ENCODE peak calls at places on chromosomes 16 and 17, in seven cellular contexts. Q is mesendoderm, F is GM23248, Y is PC-9, V is mesenchymal stem cell, G is HepG2, J is GM12878. I is an unnamed sample.

GRCh38 chr16:72468582-72468981 is 296.6 kb upstream of the PMFBP1 start:
- DNase-seq in V (peak; percentile 23), F (peak; percentile 33), Q (no peak), G (peak; percentile 68), Y (no peak), J (no peak), I (no peak)

GRCh38 chr16:17241264-17241835 is 229.4 kb downstream of the XYLT1 start:
- DNase-seq in Q (no peak), G (no peak), J (no peak), F (no peak), V (no peak), Y (no peak), I (no peak)

GRCh38 chr16:67198238-67198734 is 645 bp upstream of the ELMO3 start:
- DNase-seq in V (peak; percentile 43), J (no peak), Q (peak; percentile 63), Y (peak; percentile 74), G (no peak), F (peak; percentile 65), I (no peak)

GRCh38 chr16:80122155-80122554 is 418.6 kb upstream of the DYNLRB2 start:
- DNase-seq in G (no peak), V (peak; percentile 33), Q (peak; percentile 65), F (peak; percentile 42), J (no peak), Y (no peak), I (peak; percentile 45)

GRCh38 chr16:18050777-18051176 is 285.8 kb downstream of the NPIPA8 start:
- DNase-seq in V (no peak), Q (no peak), J (no peak), Y (no peak), F (no peak), G (no peak), I (no peak)

GRCh38 chr16:87538594-87538993 is 45.8 kb upstream of the ZCCHC14 start:
- DNase-seq in F (peak; percentile 96), Q (no peak), V (no peak), G (no peak), Y (no peak), J (no peak), I (no peak)

GRCh38 chr17:31508310-31509094 is 117.0 kb downstream of the RAB11FIP4 start:
- DNase-seq in Y (no peak), V (no peak), F (peak; percentile 29), Q (peak; percentile 57), J (peak; percentile 69), G (peak; percentile 32), I (no peak)

GRCh38 chr16:83205896-83206295 is 579.1 kb downstream of the CDH13 start:
- DNase-seq in F (peak; percentile 10), Y (no peak), V (no peak), Q (no peak), J (no peak), G (no peak), I (no peak)

GRCh38 chr16:1533443-1533951 is at the start of gene TMEM204:
- DNase-seq in Q (peak; percentile 55), F (peak; percentile 81), Y (no peak), G (no peak), V (peak; percentile 72), J (no peak), I (no peak)

GRCh38 chr16:89700649-89701424 is 668 bp downstream of the SPATA2L start:
- DNase-seq in V (peak; percentile 65), J (no peak), Y (peak; percentile 66), Q (peak; percentile 83), F (peak; percentile 82), G (peak; percentile 60), I (peak; percentile 93)

GRCh38 chr17:46876353-46876887 is 25.0 kb downstream of the WNT9B start:
- DNase-seq in V (no peak), Y (peak; percentile 55), G (peak; percentile 53), Q (peak; percentile 55), J (no peak), F (no peak), I (peak; percentile 73)

GRCh38 chr17:1486802-1487695 is 5.4 kb downstream of the MYO1C start:
- DNase-seq in J (peak; percentile 40), Q (peak; percentile 91), F (peak; percentile 82), Y (peak; percentile 96), G (no peak), V (peak; percentile 81), I (peak; percentile 73)

GRCh38 chr17:40551874-40552768 is 13.2 kb downstream of the CCR7 start:
- DNase-seq in Q (no peak), F (peak; percentile 98), V (peak; percentile 93), G (peak; percentile 95), Y (no peak), J (no peak), I (no peak)

GRCh38 chr16:11015607-11016006 is 71.2 kb downstream of the CLEC16A start:
- DNase-seq in G (no peak), Y (no peak), V (no peak), F (no peak), J (no peak), Q (no peak), I (no peak)

GRCh38 chr16:11010576-11011221 is 66.3 kb downstream of the CLEC16A start:
- DNase-seq in F (peak; percentile 26), G (no peak), V (no peak), Y (no peak), Q (no peak), J (no peak), I (no peak)

GRCh38 chr16:11014159-11014558 is 69.8 kb downstream of the CLEC16A start:
- DNase-seq in Y (no peak), G (no peak), Q (no peak), V (peak; percentile 90), J (no peak), F (no peak), I (no peak)

GRCh38 chr16:11011326-11011725 is 67.0 kb downstream of the CLEC16A start:
- DNase-seq in F (no peak), Q (no peak), Y (no peak), V (no peak), J (no peak), G (no peak), I (no peak)

DNA sequence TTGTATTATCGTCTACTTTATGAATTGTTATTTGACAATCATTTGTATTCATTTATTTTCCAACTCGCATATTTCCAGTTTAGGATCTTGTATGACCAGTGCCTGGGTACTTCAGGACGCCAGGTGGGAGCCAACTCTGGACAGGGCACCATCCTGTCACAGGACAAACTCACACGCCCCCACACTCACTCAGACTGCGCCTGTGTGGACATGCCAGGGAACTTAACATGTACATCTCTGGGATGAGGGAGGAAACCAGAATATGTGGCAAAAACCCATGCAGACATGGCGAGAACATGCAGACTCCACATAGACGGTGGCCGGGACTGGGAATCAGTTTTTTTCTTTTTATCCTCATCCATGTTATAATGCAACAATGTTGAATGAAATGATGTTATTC is 68.5 kb downstream of the CLEC16A start:
- DNase-seq in Q (no peak), G (no peak), F (no peak), J (no peak), V (no peak), Y (no peak), I (no peak)
- H3K4me2 ChIP-seq in Q (no peak overlapping the region), G (no peak overlapping the region), F (no peak overlapping the region), J (no peak overlapping the region), V (no peak overlapping the region), Y (no peak overlapping the region), I (no peak overlapping the region)

GRCh38 chr17:8160741-8161221 is 2.0 kb downstream of the VAMP2 start:
- DNase-seq in G (no peak), V (peak; percentile 7), Q (no peak), Y (no peak), J (no peak), F (no peak), I (no peak)
- H3K4me2 ChIP-seq in G (peak overlapping the region; percentile 100), V (no peak overlapping the region), Q (no peak overlapping the region), Y (no peak overlapping the region), J (peak overlapping the region; percentile 100), F (no peak overlapping the region), I (peak overlapping the region; percentile 99)

GRCh38 chr17:82175951-82176350 is 36.7 kb downstream of the CCDC57 start:
- DNase-seq in V (no peak), F (no peak), Q (no peak), G (peak; percentile 18), Y (no peak), J (no peak), I (no peak)

GRCh38 chr17:82172461-82173160 is 40.0 kb downstream of the CCDC57 start:
- DNase-seq in Q (peak; percentile 11), J (no peak), V (no peak), F (no peak), G (no peak), Y (no peak), I (no peak)

GRCh38 chr17:82171750-82172375 is 40.8 kb downstream of the CCDC57 start:
- DNase-seq in G (no peak), Y (no peak), V (no peak), Q (no peak), F (no peak), J (no peak), I (no peak)

GRCh38 chr17:82175166-82175565 is 37.5 kb downstream of the CCDC57 start:
- DNase-seq in V (no peak), F (no peak), Y (no peak), J (no peak), Q (peak; percentile 80), G (no peak), I (no peak)

GRCh38 chr17:82173351-82174041 is 39.1 kb downstream of the CCDC57 start:
- DNase-seq in Y (no peak), F (no peak), G (no peak), V (no peak), Q (peak; percentile 71), J (no peak), I (no peak)
- H3K4me2 ChIP-seq in Y (no peak overlapping the region), F (no peak overlapping the region), G (no peak overlapping the region), V (no peak overlapping the region), Q (peak overlapping the region; percentile 71), J (no peak overlapping the region), I (no peak overlapping the region)

GRCh38 chr16:29698484-29699323 is 19.7 kb downstream of the QPRT start:
- DNase-seq in G (no peak), F (no peak), Q (no peak), V (no peak), J (no peak), Y (no peak), I (no peak)

GRCh38 chr16:29697391-29697790 is 18.4 kb downstream of the QPRT start:
- DNase-seq in F (no peak), Q (no peak), Y (no peak), J (no peak), G (no peak), V (no peak), I (no peak)

GRCh38 chr16:29696881-29697331 is 17.9 kb downstream of the QPRT start:
- DNase-seq in J (no peak), G (no peak), V (no peak), Q (no peak), F (no peak), Y (no peak), I (no peak)

GRCh38 chr16:29698042-29698441 is 19.1 kb downstream of the QPRT start:
- DNase-seq in G (no peak), Q (no peak), Y (no peak), F (no peak), J (no peak), V (no peak), I (no peak)

DNA sequence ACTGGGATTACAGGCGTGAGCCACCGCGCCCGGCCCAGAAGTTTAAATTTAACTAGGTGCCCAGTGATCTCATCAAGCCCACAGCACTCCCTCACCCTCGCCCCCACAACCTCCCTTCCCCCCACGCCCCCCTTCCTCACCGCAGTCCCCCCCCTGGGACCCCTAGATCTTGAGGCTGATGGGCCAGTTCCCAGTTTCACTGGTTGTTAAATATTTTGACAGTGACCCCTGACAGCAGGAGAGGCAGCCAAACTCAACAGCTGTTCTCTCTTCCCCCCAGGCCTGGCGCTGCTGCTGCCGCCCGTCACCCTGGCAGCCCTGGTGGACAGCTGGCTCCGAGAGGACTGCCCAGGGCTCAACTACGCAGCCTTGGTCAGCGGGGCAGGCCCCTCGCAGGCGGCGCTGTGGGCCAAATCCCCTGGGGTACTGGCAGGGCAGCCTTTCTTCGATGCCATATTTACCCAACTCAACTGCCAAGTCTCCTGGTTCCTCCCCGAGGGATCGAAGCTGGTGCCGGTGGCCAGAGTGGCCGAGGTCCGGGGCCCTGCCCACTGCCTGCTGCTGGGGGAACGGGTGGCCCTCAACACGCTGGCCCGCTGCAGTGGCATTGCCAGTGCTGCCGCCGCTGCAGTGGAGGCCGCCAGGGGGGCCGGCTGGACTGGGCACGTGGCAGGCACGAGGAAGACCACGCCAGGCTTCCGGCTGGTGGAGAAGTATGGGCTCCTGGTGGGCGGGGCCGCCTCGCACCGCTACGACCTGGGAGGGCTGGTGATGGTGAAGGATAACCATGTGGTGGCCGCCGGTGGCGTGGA is 15.6 kb downstream of the QPRT start:
- DNase-seq in F (no peak), Q (no peak), G (no peak), V (no peak), Y (no peak), J (no peak), I (no peak)
- H3K4me2 ChIP-seq in F (no peak overlapping the region), Q (no peak overlapping the region), G (no peak overlapping the region), V (no peak overlapping the region), Y (no peak overlapping the region), J (no peak overlapping the region), I (no peak overlapping the region)